ENCODE peak calls at places on chromosomes 2 and 18, in six cellular contexts. Y is GM12878, F is HepG2, J is H1, H is K562, L is NT2/D1. O is an unnamed sample.

GRCh38 chr2:3651686-3652516 is 6.1 kb upstream of the ALLC start:
- DNase-seq in Y (peak), F (peak), J (peak), H (no peak), L (peak), O (no peak)

GRCh38 chr2:71330585-71331330 is 824 bp upstream of the ZNF638 start:
- DNase-seq in Y (no peak), F (peak), J (no peak), H (no peak), L (no peak), O (no peak)

GRCh38 chr2:113123731-113124130 is 3.7 kb upstream of the IL1RN start:
- DNase-seq in Y (no peak), F (no peak), J (no peak), H (no peak), L (no peak), O (no peak)

GRCh38 chr18:24400587-24400986 is 3.0 kb upstream of the OSBPL1A start:
- DNase-seq in Y (no peak), F (no peak), J (no peak), H (no peak), L (no peak), O (no peak)

GRCh38 chr2:136242687-136243277 is 124.8 kb upstream of the CXCR4 start:
- DNase-seq in Y (no peak), F (no peak), J (no peak), H (no peak), L (no peak), O (no peak)

GRCh38 chr2:79235135-79235534 is 75.6 kb upstream of the REG3A start:
- DNase-seq in Y (no peak), F (peak), J (no peak), H (no peak), L (peak), O (no peak)

GRCh38 chr2:158539176-158539895 is 82.6 kb downstream of the PKP4 start:
- DNase-seq in Y (no peak), F (peak), J (no peak), H (no peak), L (no peak), O (peak)

GRCh38 chr2:119289093-119289492 is 65.5 kb downstream of the STEAP3 start:
- DNase-seq in Y (no peak), F (no peak), J (no peak), H (no peak), L (no peak), O (no peak)

GRCh38 chr2:95054016-95054415 is 28.5 kb downstream of the MAL start:
- DNase-seq in Y (no peak), F (no peak), J (no peak), H (no peak), L (no peak), O (no peak)

GRCh38 chr2:40034198-40034597 is 255.1 kb upstream of the THUMPD2 start:
- DNase-seq in Y (no peak), F (no peak), J (no peak), H (no peak), L (no peak), O (no peak)

GRCh38 chr2:96764253-96764637 is 3.5 kb downstream of the CNNM4 start:
- DNase-seq in Y (no peak), F (no peak), J (no peak), H (no peak), L (no peak), O (no peak)

GRCh38 chr2:199443589-199444130 is 14.1 kb downstream of the SATB2 start:
- DNase-seq in Y (no peak), F (no peak), J (no peak), H (no peak), L (no peak), O (no peak)

GRCh38 chr18:30328839-30329238 is 713.7 kb downstream of the DSC3 start:
- DNase-seq in Y (no peak), F (no peak), J (no peak), H (no peak), L (no peak), O (peak)

GRCh38 chr2:199136681-199137080 is 321.1 kb downstream of the SATB2 start:
- DNase-seq in Y (no peak), F (no peak), J (no peak), H (no peak), L (no peak), O (no peak)

GRCh38 chr2:41710944-41711343 is 336.9 kb upstream of the PKDCC start:
- DNase-seq in Y (no peak), F (no peak), J (no peak), H (no peak), L (no peak), O (no peak)

GRCh38 chr2:224252601-224253000 is 149.3 kb downstream of the FAM124B start:
- DNase-seq in Y (no peak), F (no peak), J (no peak), H (no peak), L (no peak), O (no peak)

DNA sequence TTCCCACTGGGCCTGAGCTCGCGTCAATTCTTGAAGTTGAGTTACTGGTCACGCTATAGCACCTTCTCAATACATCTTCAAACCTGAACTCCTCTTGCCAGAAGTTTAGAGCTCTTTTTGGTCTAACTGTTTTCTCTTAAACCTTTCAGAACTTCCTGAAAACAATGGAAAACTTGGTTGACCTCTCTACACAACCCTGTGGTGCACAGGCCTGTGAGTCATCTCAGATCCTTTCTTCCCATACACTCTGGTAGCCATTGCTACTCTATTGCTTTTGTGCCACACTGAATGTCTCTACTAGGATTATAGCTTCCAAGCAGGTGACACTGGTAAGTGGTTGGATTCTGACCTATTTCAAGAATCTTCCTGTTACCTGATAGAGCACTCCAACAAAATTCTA is 321.5 kb upstream of the FSIP2 start:
- DNase-seq in Y (no peak), F (no peak), J (no peak), H (no peak), L (no peak), O (no peak)
- TF ChIP-seq ZNF274 in Y (no peak), F (no peak), J (no peak), H (no peak), L (no peak), O (no peak)

GRCh38 chr2:1676091-1676912 is 68.0 kb downstream of the PXDN start:
- DNase-seq in Y (no peak), F (no peak), J (no peak), H (no peak), L (no peak), O (no peak)

GRCh38 chr2:1674766-1675397 is 69.4 kb downstream of the PXDN start:
- DNase-seq in Y (no peak), F (no peak), J (no peak), H (no peak), L (no peak), O (no peak)

GRCh38 chr2:1674276-1674675 is 70.0 kb downstream of the PXDN start:
- DNase-seq in Y (no peak), F (no peak), J (no peak), H (no peak), L (no peak), O (no peak)

GRCh38 chr2:1676913-1677832 is 67.1 kb downstream of the PXDN start:
- DNase-seq in Y (no peak), F (no peak), J (no peak), H (no peak), L (no peak), O (no peak)

DNA sequence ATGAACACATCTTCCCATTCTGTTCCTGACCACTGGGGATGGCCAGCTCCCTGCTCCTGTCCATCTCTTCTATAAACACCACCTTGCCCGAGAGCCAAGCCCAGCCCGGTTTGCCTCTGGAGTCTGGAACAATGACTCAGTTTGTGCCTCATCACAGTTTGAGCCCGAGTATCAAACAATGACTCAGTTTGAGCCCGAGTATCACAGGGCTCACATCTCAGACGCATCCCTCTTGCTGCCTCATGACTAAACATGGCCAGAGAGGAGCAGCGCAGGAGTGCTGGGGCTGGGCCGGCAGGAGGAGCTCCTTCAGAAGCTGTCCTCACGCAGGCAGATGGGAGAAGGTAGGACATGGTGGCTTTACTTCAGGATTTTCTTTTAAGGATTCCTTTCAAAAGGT is 68.7 kb downstream of the PXDN start:
- DNase-seq in Y (no peak), F (no peak), J (no peak), H (no peak), L (no peak), O (peak)
- TF ChIP-seq ZNF274 in Y (no peak), F (no peak), J (no peak), H (no peak), L (no peak), O (no peak)

GRCh38 chr2:181250691-181251090 is 206.5 kb upstream of the ITGA4 start:
- DNase-seq in Y (no peak), F (no peak), J (no peak), H (no peak), L (no peak), O (no peak)
- TF ChIP-seq ZNF274 in Y (no peak), F (no peak), J (no peak), H (no peak), L (no peak), O (no peak)

DNA sequence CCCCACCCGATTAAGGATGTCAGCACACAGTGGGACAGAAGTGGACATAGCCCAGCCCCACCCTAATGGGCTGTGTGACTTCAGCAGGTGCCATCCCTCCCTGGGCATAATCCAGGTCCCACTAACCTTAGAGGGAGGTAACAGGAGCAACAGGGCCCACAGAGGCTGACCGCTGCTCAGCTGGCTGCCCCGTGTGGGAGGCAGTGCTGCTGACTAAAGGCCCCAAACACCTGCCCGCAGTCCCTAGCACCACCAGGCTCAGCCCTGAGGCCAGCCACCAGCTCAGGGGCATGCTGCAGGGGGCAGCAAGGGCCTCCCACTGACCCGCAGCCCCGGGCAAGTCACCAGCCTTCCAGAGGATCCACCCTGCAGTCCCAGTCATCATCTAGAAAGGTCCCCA is 14.6 kb downstream of the BIN1 start:
- DNase-seq in Y (no peak), F (no peak), J (no peak), H (no peak), L (no peak), O (no peak)
- TF ChIP-seq ZNF274 in Y (no peak), F (no peak), J (no peak), H (no peak), L (no peak), O (no peak)

GRCh38 chr2:43057026-43057741 is 169.2 kb downstream of the ZFP36L2 start:
- DNase-seq in Y (no peak), F (no peak), J (no peak), H (no peak), L (no peak), O (no peak)
- TF ChIP-seq ZNF274 in Y (no peak), F (no peak), J (no peak), H (no peak), L (no peak), O (no peak)

O was measured in HCT116.